ENCODE peak calls at places on chromosomes 7 and 10, in six cellular contexts. O, F, E, G, B and P are unnamed samples.

GRCh38 chr10:63702107-63702506 is 180.9 kb downstream of the REEP3 start:
- DNase-seq in O (no peak), F (no peak), E (no peak), G (no peak), B (no peak), P (no peak)

GRCh38 chr7:65509368-65510186 is 135.9 kb downstream of the ZNF92 start:
- DNase-seq in O (peak; percentile 9), F (peak; percentile 43), E (no peak), G (peak; percentile 2), B (no peak), P (no peak)

GRCh38 chr10:109987413-109987812 is 20.4 kb upstream of the ADD3 start:
- DNase-seq in O (no peak), F (no peak), E (no peak), G (no peak), B (no peak), P (no peak)

GRCh38 chr7:157997991-157998505 is 589.6 kb downstream of the PTPRN2 start:
- DNase-seq in O (no peak), F (no peak), E (no peak), G (no peak), B (no peak), P (no peak)

GRCh38 chr7:39644170-39644569 is 20.8 kb downstream of the RALA start:
- DNase-seq in O (no peak), F (no peak), E (no peak), G (no peak), B (no peak), P (no peak)

GRCh38 chr10:128047991-128048826 is 78.0 kb downstream of the MKI67 start:
- DNase-seq in O (no peak), F (no peak), E (peak; percentile 20), G (no peak), B (no peak), P (no peak)

GRCh38 chr7:11642841-11643240 is 189.2 kb downstream of the THSD7A start:
- DNase-seq in O (no peak), F (no peak), E (no peak), G (no peak), B (no peak), P (no peak)

GRCh38 chr7:27169658-27170493 is 4.2 kb downstream of the HOXA10 start:
- DNase-seq in O (no peak), F (no peak), E (no peak), G (no peak), B (no peak), P (no peak)

GRCh38 chr7:8637322-8637721 is 203.9 kb downstream of the NXPH1 start:
- DNase-seq in O (no peak), F (no peak), E (no peak), G (no peak), B (no peak), P (no peak)

GRCh38 chr10:88565072-88565471 is 18.0 kb downstream of the RNLS start:
- DNase-seq in O (no peak), F (peak; percentile 22), E (peak; percentile 28), G (no peak), B (no peak), P (no peak)

GRCh38 chr7:13197501-13197900 is 510.1 kb downstream of the ARL4A start:
- DNase-seq in O (no peak), F (no peak), E (no peak), G (no peak), B (no peak), P (no peak)

GRCh38 chr7:7681191-7681935 is 37.0 kb downstream of the RPA3 start:
- DNase-seq in O (peak; percentile 21), F (peak; percentile 48), E (peak; percentile 48), G (no peak), B (no peak), P (peak; percentile 11)

GRCh38 chr10:42987575-42987974 is 89.3 kb upstream of the RET start:
- DNase-seq in O (peak; percentile 2), F (no peak), E (no peak), G (no peak), B (no peak), P (no peak)

GRCh38 chr10:13528138-13528874 is 508 bp downstream of the BEND7 start:
- DNase-seq in O (peak; percentile 53), F (peak; percentile 83), E (peak; percentile 6), G (no peak), B (no peak), P (no peak)

GRCh38 chr10:122441961-122442360 is 12.5 kb upstream of the ARMS2 start:
- DNase-seq in O (no peak), F (no peak), E (peak; percentile 83), G (no peak), B (no peak), P (no peak)

GRCh38 chr10:127922675-127923366 is 15.9 kb downstream of the PTPRE start:
- DNase-seq in O (no peak), F (peak; percentile 54), E (no peak), G (no peak), B (peak; percentile 6), P (peak; percentile 72)

GRCh38 chr7:73329861-73330581 is 2.1 kb downstream of the FKBP6 start:
- DNase-seq in O (no peak), F (peak; percentile 35), E (no peak), G (no peak), B (no peak), P (no peak)

GRCh38 chr10:132335189-132336063 is 3.4 kb downstream of the LRRC27 start:
- DNase-seq in O (no peak), F (no peak), E (no peak), G (no peak), B (no peak), P (no peak)

GRCh38 chr7:137073571-137074325 is 205.3 kb downstream of the CHRM2 start:
- DNase-seq in O (no peak), F (no peak), E (no peak), G (no peak), B (no peak), P (peak; percentile 4)

GRCh38 chr10:87661861-87662785 is 2.4 kb downstream of the PAPSS2 start:
- DNase-seq in O (no peak), F (no peak), E (no peak), G (no peak), B (no peak), P (no peak)

GRCh38 chr7:128352636-128353035 is 8.9 kb downstream of the PRRT4 start:
- DNase-seq in O (no peak), F (no peak), E (no peak), G (no peak), B (no peak), P (no peak)

GRCh38 chr7:121992046-121992445 is 119.1 kb downstream of the PTPRZ1 start:
- DNase-seq in O (no peak), F (no peak), E (no peak), G (no peak), B (no peak), P (no peak)

GRCh38 chr7:137245890-137246289 is 97.6 kb downstream of the PTN start:
- DNase-seq in O (no peak), F (no peak), E (no peak), G (no peak), B (no peak), P (no peak)

GRCh38 chr10:63711361-63711760 is 190.2 kb downstream of the REEP3 start:
- DNase-seq in O (no peak), F (no peak), E (no peak), G (no peak), B (no peak), P (no peak)

GRCh38 chr7:1282679-1283078 is 50.0 kb downstream of the UNCX start:
- DNase-seq in O (no peak), F (no peak), E (no peak), G (no peak), B (no peak), P (no peak)

GRCh38 chr7:3559178-3559765 is 258.2 kb downstream of the SDK1 start:
- DNase-seq in O (no peak), F (no peak), E (no peak), G (no peak), B (no peak), P (no peak)

GRCh38 chr7:15199482-15199881 is 296.9 kb upstream of the DGKB start:
- DNase-seq in O (no peak), F (peak; percentile 11), E (peak; percentile 24), G (no peak), B (no peak), P (no peak)

GRCh38 chr10:86367339-86367951 is 850 bp upstream of the GRID1 start:
- DNase-seq in O (no peak), F (peak; percentile 71), E (no peak), G (no peak), B (peak; percentile 46), P (no peak)

GRCh38 chr10:132337019-132337418 is 5.0 kb downstream of the LRRC27 start:
- DNase-seq in O (no peak), F (no peak), E (no peak), G (no peak), B (no peak), P (no peak)